ENCODE peak calls at places on chromosomes 16 and 17, in ten cellular contexts. One of them, this sample, is unnamed.

GRCh38 chr16:57834936-57835335 is 32.6 kb upstream of the KIFC3 start:
- DNase-seq in adrenal gland: no peak
- DNase-seq in transverse colon: no peak
- DNase-seq in hepatocyte: no peak
- DNase-seq in OCI-LY7: no peak
- DNase-seq in GM12865: no peak
- DNase-seq in heart left ventricle: no peak
- DNase-seq in fibroblast of the aortic adventitia: peak
- DNase-seq in left lung: no peak
- DNase-seq in GM13976: no peak
- DNase-seq in this sample: no peak

GRCh38 chr17:50397919-50398285 is 579 bp upstream of the LRRC59 start:
- DNase-seq in GM13976: no peak
- DNase-seq in fibroblast of the aortic adventitia: no peak
- DNase-seq in OCI-LY7: no peak
- DNase-seq in adrenal gland: no peak
- DNase-seq in GM12865: no peak
- DNase-seq in transverse colon: no peak
- DNase-seq in left lung: no peak
- DNase-seq in hepatocyte: no peak
- DNase-seq in heart left ventricle: no peak
- DNase-seq in this sample: no peak

GRCh38 chr16:66359012-66359411 is 7.5 kb upstream of the CDH5 start:
- DNase-seq in transverse colon: no peak
- DNase-seq in OCI-LY7: no peak
- DNase-seq in fibroblast of the aortic adventitia: peak
- DNase-seq in hepatocyte: no peak
- DNase-seq in GM12865: no peak
- DNase-seq in left lung: no peak
- DNase-seq in adrenal gland: no peak
- DNase-seq in GM13976: no peak
- DNase-seq in heart left ventricle: no peak
- DNase-seq in this sample: no peak

GRCh38 chr17:20948984-20949777 is 93.6 kb downstream of the USP22 start:
- DNase-seq in transverse colon: no peak
- DNase-seq in left lung: no peak
- DNase-seq in GM13976: no peak
- DNase-seq in hepatocyte: no peak
- DNase-seq in OCI-LY7: no peak
- DNase-seq in fibroblast of the aortic adventitia: no peak
- DNase-seq in GM12865: no peak
- DNase-seq in adrenal gland: no peak
- DNase-seq in heart left ventricle: no peak
- DNase-seq in this sample: peak

GRCh38 chr17:58252141-58252540 is 13.8 kb downstream of the LPO start:
- DNase-seq in heart left ventricle: no peak
- DNase-seq in adrenal gland: no peak
- DNase-seq in OCI-LY7: no peak
- DNase-seq in GM13976: no peak
- DNase-seq in fibroblast of the aortic adventitia: no peak
- DNase-seq in left lung: no peak
- DNase-seq in transverse colon: no peak
- DNase-seq in GM12865: no peak
- DNase-seq in hepatocyte: peak
- DNase-seq in this sample: no peak

GRCh38 chr17:32586666-32587065 is 99.9 kb downstream of the CDK5R1 start:
- DNase-seq in GM13976: no peak
- DNase-seq in left lung: no peak
- DNase-seq in heart left ventricle: no peak
- DNase-seq in transverse colon: no peak
- DNase-seq in hepatocyte: no peak
- DNase-seq in adrenal gland: no peak
- DNase-seq in OCI-LY7: no peak
- DNase-seq in fibroblast of the aortic adventitia: no peak
- DNase-seq in GM12865: no peak
- DNase-seq in this sample: no peak

GRCh38 chr16:4389051-4389955 is 17.7 kb downstream of the VASN start:
- DNase-seq in GM13976: no peak
- DNase-seq in heart left ventricle: peak
- DNase-seq in hepatocyte: no peak
- DNase-seq in transverse colon: no peak
- DNase-seq in OCI-LY7: no peak
- DNase-seq in left lung: no peak
- DNase-seq in adrenal gland: no peak
- DNase-seq in GM12865: no peak
- DNase-seq in fibroblast of the aortic adventitia: no peak
- DNase-seq in this sample: no peak

GRCh38 chr16:985646-986400 is 4.3 kb downstream of the SOX8 start:
- DNase-seq in GM13976: no peak
- DNase-seq in heart left ventricle: no peak
- DNase-seq in GM12865: no peak
- DNase-seq in hepatocyte: no peak
- DNase-seq in left lung: no peak
- DNase-seq in adrenal gland: no peak
- DNase-seq in transverse colon: no peak
- DNase-seq in OCI-LY7: no peak
- DNase-seq in fibroblast of the aortic adventitia: no peak
- DNase-seq in this sample: no peak

GRCh38 chr16:10080031-10080772 is 102.0 kb downstream of the GRIN2A start:
- DNase-seq in adrenal gland: peak
- DNase-seq in fibroblast of the aortic adventitia: peak
- DNase-seq in left lung: no peak
- DNase-seq in hepatocyte: peak
- DNase-seq in GM13976: no peak
- DNase-seq in GM12865: no peak
- DNase-seq in OCI-LY7: no peak
- DNase-seq in heart left ventricle: peak
- DNase-seq in transverse colon: no peak
- DNase-seq in this sample: no peak

GRCh38 chr16:22300427-22301071 is 3.3 kb downstream of the POLR3E start:
- DNase-seq in left lung: peak
- DNase-seq in heart left ventricle: no peak
- DNase-seq in fibroblast of the aortic adventitia: peak
- DNase-seq in adrenal gland: peak
- DNase-seq in GM12865: peak
- DNase-seq in transverse colon: peak
- DNase-seq in OCI-LY7: peak
- DNase-seq in GM13976: no peak
- DNase-seq in hepatocyte: peak
- DNase-seq in this sample: peak

GRCh38 chr16:10525214-10525825 is 55.1 kb downstream of the EMP2 start:
- DNase-seq in heart left ventricle: no peak
- DNase-seq in transverse colon: no peak
- DNase-seq in hepatocyte: no peak
- DNase-seq in GM13976: no peak
- DNase-seq in GM12865: no peak
- DNase-seq in OCI-LY7: no peak
- DNase-seq in adrenal gland: no peak
- DNase-seq in fibroblast of the aortic adventitia: no peak
- DNase-seq in left lung: no peak
- DNase-seq in this sample: no peak

GRCh38 chr16:79257958-79258490 is 342.5 kb downstream of the MAF start:
- DNase-seq in OCI-LY7: no peak
- DNase-seq in heart left ventricle: no peak
- DNase-seq in left lung: no peak
- DNase-seq in adrenal gland: no peak
- DNase-seq in GM13976: no peak
- DNase-seq in transverse colon: no peak
- DNase-seq in GM12865: no peak
- DNase-seq in fibroblast of the aortic adventitia: no peak
- DNase-seq in hepatocyte: no peak
- DNase-seq in this sample: no peak

GRCh38 chr16:79264237-79265104 is 336.1 kb downstream of the MAF start:
- DNase-seq in adrenal gland: no peak
- DNase-seq in OCI-LY7: no peak
- DNase-seq in transverse colon: no peak
- DNase-seq in hepatocyte: no peak
- DNase-seq in heart left ventricle: no peak
- DNase-seq in left lung: no peak
- DNase-seq in GM13976: no peak
- DNase-seq in fibroblast of the aortic adventitia: no peak
- DNase-seq in GM12865: no peak
- DNase-seq in this sample: no peak

GRCh38 chr16:79261944-79262552 is 338.5 kb downstream of the MAF start:
- DNase-seq in fibroblast of the aortic adventitia: no peak
- DNase-seq in GM12865: no peak
- DNase-seq in left lung: no peak
- DNase-seq in adrenal gland: no peak
- DNase-seq in hepatocyte: no peak
- DNase-seq in GM13976: no peak
- DNase-seq in OCI-LY7: no peak
- DNase-seq in heart left ventricle: no peak
- DNase-seq in transverse colon: no peak
- DNase-seq in this sample: no peak

GRCh38 chr16:79265701-79266100 is 334.8 kb downstream of the MAF start:
- DNase-seq in fibroblast of the aortic adventitia: no peak
- DNase-seq in hepatocyte: no peak
- DNase-seq in left lung: no peak
- DNase-seq in adrenal gland: no peak
- DNase-seq in GM13976: no peak
- DNase-seq in GM12865: no peak
- DNase-seq in OCI-LY7: no peak
- DNase-seq in heart left ventricle: no peak
- DNase-seq in transverse colon: no peak
- DNase-seq in this sample: no peak

DNA sequence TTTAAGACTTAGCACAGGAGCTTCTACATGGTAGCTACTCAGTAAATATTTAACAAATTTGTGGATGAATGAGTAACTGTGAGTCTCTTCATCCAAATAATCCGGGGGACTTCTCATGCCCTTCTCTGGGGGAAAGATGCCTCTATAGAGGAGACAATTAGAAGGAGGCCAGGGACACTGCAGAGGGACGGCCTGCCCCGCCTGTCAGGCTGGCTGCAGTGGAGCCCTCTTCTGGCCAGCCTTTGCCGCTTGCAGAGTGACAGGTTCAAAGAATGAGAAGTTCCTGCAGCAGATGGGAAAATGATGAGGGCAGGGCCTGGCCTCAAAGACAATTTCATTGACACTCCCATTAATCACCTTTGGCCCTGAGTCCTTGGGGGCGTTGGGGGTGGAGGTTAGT is 339.1 kb downstream of the MAF start:
- DNase-seq in hepatocyte: peak
- DNase-seq in OCI-LY7: no peak
- DNase-seq in GM12865: peak
- DNase-seq in left lung: peak
- DNase-seq in heart left ventricle: peak
- DNase-seq in transverse colon: peak
- DNase-seq in fibroblast of the aortic adventitia: no peak
- DNase-seq in adrenal gland: peak
- DNase-seq in GM13976: no peak
- DNase-seq in this sample: peak
- TF ChIP-seq CTCF in hepatocyte: peak
- TF ChIP-seq CTCF in OCI-LY7: peak
- TF ChIP-seq CTCF in GM12865: peak
- TF ChIP-seq CTCF in left lung: peak
- TF ChIP-seq CTCF in heart left ventricle: peak
- TF ChIP-seq CTCF in transverse colon: peak
- TF ChIP-seq CTCF in fibroblast of the aortic adventitia: no peak
- TF ChIP-seq CTCF in adrenal gland: peak
- TF ChIP-seq CTCF in GM13976: peak
- TF ChIP-seq CTCF in this sample: peak

DNA sequence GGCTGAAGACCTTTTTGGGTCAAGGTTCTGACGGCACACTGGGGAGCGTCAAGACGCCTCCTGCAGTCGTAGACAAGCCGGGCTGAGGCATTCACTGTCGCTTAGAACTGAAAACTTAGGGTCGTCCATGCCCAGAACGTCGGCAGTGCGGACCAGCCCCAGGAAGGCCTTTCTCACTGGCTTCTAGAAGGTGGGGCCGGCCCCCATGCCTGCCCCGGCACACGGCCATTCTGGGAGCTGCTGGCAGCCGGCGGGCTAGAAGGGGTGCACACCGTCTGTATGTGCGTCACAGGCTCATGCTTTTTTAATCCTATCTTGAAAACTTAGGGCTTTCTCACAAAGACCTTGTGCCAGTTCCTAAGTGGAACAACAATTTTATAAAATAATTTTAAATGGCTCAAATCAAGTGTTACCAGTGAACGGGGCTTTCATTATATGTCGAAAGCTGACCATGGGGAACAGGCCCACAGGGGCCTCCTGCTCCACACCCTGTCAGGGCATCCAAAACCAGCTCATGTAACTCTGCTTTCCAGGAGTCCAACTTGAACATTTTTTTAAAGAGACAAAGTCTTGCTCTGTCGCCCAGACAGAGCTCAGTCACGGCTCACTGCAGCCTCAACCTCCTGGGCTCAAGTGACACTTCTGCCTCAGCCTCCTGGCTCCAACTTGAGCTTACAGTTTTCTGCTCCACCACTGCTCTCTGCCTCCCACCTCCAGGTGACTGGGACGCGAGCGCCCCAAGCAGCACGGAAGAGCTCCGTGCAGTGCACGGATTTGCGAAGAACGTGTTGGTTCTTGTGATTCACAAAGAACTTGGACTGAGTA is 111.2 kb downstream of the ANKRD11 start:
- DNase-seq in adrenal gland: peak
- DNase-seq in fibroblast of the aortic adventitia: peak
- DNase-seq in transverse colon: no peak
- DNase-seq in left lung: no peak
- DNase-seq in OCI-LY7: peak
- DNase-seq in GM12865: no peak
- DNase-seq in heart left ventricle: no peak
- DNase-seq in GM13976: no peak
- DNase-seq in hepatocyte: no peak
- DNase-seq in this sample: no peak
- TF ChIP-seq CTCF in adrenal gland: no peak
- TF ChIP-seq CTCF in fibroblast of the aortic adventitia: peak
- TF ChIP-seq CTCF in transverse colon: no peak
- TF ChIP-seq CTCF in left lung: no peak
- TF ChIP-seq CTCF in OCI-LY7: no peak
- TF ChIP-seq CTCF in GM12865: no peak
- TF ChIP-seq CTCF in heart left ventricle: no peak
- TF ChIP-seq CTCF in GM13976: no peak
- TF ChIP-seq CTCF in hepatocyte: no peak
- TF ChIP-seq CTCF in this sample: no peak

GRCh38 chr16:3242709-3243108 is 7.8 kb upstream of the ZNF200 start:
- DNase-seq in adrenal gland: no peak
- DNase-seq in OCI-LY7: no peak
- DNase-seq in heart left ventricle: no peak
- DNase-seq in fibroblast of the aortic adventitia: no peak
- DNase-seq in hepatocyte: no peak
- DNase-seq in left lung: no peak
- DNase-seq in GM12865: no peak
- DNase-seq in transverse colon: no peak
- DNase-seq in GM13976: no peak
- DNase-seq in this sample: no peak
- TF ChIP-seq CTCF in adrenal gland: no peak
- TF ChIP-seq CTCF in OCI-LY7: no peak
- TF ChIP-seq CTCF in heart left ventricle: no peak
- TF ChIP-seq CTCF in fibroblast of the aortic adventitia: no peak
- TF ChIP-seq CTCF in hepatocyte: no peak
- TF ChIP-seq CTCF in left lung: no peak
- TF ChIP-seq CTCF in GM12865: no peak
- TF ChIP-seq CTCF in transverse colon: no peak
- TF ChIP-seq CTCF in GM13976: no peak
- TF ChIP-seq CTCF in this sample: no peak

DNA sequence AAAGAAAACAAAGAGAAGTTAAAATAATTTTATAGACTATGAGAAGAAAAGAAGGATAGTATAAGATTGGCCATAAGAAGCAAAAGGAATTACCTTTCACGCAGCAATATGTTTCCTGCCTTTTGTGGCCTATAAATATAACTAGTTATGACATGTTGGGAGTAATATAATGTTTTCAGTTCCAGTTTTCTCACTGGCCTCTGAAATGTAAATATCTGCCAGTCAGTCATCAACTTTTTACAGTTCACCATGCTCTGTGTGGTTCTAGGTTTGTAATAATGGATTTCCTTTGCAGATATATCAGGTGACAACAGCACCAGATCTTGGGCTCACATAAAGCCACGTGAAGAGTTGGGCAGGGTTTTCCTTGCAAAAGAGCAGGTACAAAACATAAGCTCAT is 94.3 kb downstream of the ABCA8 start:
- DNase-seq in OCI-LY7: no peak
- DNase-seq in left lung: no peak
- DNase-seq in hepatocyte: no peak
- DNase-seq in GM13976: no peak
- DNase-seq in heart left ventricle: no peak
- DNase-seq in GM12865: no peak
- DNase-seq in adrenal gland: no peak
- DNase-seq in fibroblast of the aortic adventitia: no peak
- DNase-seq in transverse colon: no peak
- DNase-seq in this sample: no peak
- TF ChIP-seq CTCF in OCI-LY7: no peak
- TF ChIP-seq CTCF in left lung: no peak
- TF ChIP-seq CTCF in hepatocyte: no peak
- TF ChIP-seq CTCF in GM13976: no peak
- TF ChIP-seq CTCF in heart left ventricle: no peak
- TF ChIP-seq CTCF in GM12865: no peak
- TF ChIP-seq CTCF in adrenal gland: no peak
- TF ChIP-seq CTCF in fibroblast of the aortic adventitia: no peak
- TF ChIP-seq CTCF in transverse colon: no peak
- TF ChIP-seq CTCF in this sample: no peak

This sample was measured in activated CD8-positive, alpha-beta T cell treated with anti-CD3 and anti-CD28 coated beads for 36 hours.